ENCODE peak calls at places on chromosomes 16 and 17, in six cellular contexts. Y is uterus, H is SK-N-MC, R is mucosa of descending colon, G is neural progenitor cell, P is ovary. C is an unnamed sample.

GRCh38 chr17:78724544-78724943 is 57.5 kb downstream of the CYTH1 start:
- DNase-seq in Y (no peak), H (no peak), R (no peak), G (peak), P (no peak), C (no peak)

GRCh38 chr16:56041556-56042140 is 149.6 kb upstream of the GNAO1 start:
- DNase-seq in Y (no peak), H (no peak), R (no peak), G (peak), P (no peak), C (no peak)

GRCh38 chr16:73717266-73718057 is 579.2 kb upstream of the PSMD7 start:
- DNase-seq in Y (no peak), H (no peak), R (no peak), G (no peak), P (no peak), C (no peak)

GRCh38 chr17:50052822-50053653 is 2.9 kb upstream of the ITGA3 start:
- DNase-seq in Y (peak), H (no peak), R (peak), G (no peak), P (peak), C (no peak)

GRCh38 chr16:4015275-4015990 is 100.8 kb downstream of the ADCY9 start:
- DNase-seq in Y (no peak), H (no peak), R (no peak), G (no peak), P (no peak), C (no peak)

GRCh38 chr16:57623251-57624043 is 5.0 kb upstream of the ADGRG1 start:
- DNase-seq in Y (peak), H (no peak), R (peak), G (peak), P (peak), C (no peak)

GRCh38 chr17:45431531-45432404 is 902 bp downstream of the ARHGAP27 start:
- DNase-seq in Y (peak), H (no peak), R (peak), G (peak), P (peak), C (no peak)

GRCh38 chr17:4582101-4582501 is 2.2 kb upstream of the SMTNL2 start:
- DNase-seq in Y (no peak), H (no peak), R (no peak), G (no peak), P (peak), C (peak)

GRCh38 chr17:78330570-78331224 is 29.2 kb downstream of the SOCS3 start:
- DNase-seq in Y (peak), H (no peak), R (no peak), G (no peak), P (no peak), C (no peak)

GRCh38 chr17:47742319-47743181 is 9.5 kb downstream of the TBX21 start:
- DNase-seq in Y (no peak), H (no peak), R (no peak), G (peak), P (peak), C (no peak)

GRCh38 chr16:58128721-58129096 is 472 bp downstream of the CFAP20 start:
- DNase-seq in Y (no peak), H (no peak), R (peak), G (peak), P (no peak), C (no peak)

GRCh38 chr16:19281246-19281645 is 4.3 kb upstream of the CLEC19A start:
- DNase-seq in Y (no peak), H (no peak), R (no peak), G (no peak), P (no peak), C (no peak)

GRCh38 chr16:30113031-30113710 is at the start of gene GDPD3:
- DNase-seq in Y (no peak), H (no peak), R (peak), G (peak), P (peak), C (no peak)

GRCh38 chr16:4138735-4139134 is 22.5 kb upstream of the ADCY9 start:
- DNase-seq in Y (no peak), H (no peak), R (no peak), G (no peak), P (no peak), C (no peak)

GRCh38 chr17:13671771-13672170 is 70.0 kb upstream of the HS3ST3A1 start:
- DNase-seq in Y (no peak), H (no peak), R (no peak), G (peak), P (no peak), C (no peak)

GRCh38 chr16:67198238-67198734 is 645 bp upstream of the ELMO3 start:
- DNase-seq in Y (no peak), H (no peak), R (peak), G (peak), P (peak), C (no peak)

GRCh38 chr17:82933911-82934310 is 94.1 kb upstream of the ZNF750 start:
- DNase-seq in Y (peak), H (no peak), R (peak), G (no peak), P (peak), C (no peak)

GRCh38 chr17:47973541-47973940 is 2.6 kb downstream of the CDK5RAP3 start:
- DNase-seq in Y (no peak), H (no peak), R (no peak), G (no peak), P (no peak), C (no peak)

GRCh38 chr17:15457723-15458094 is 9.7 kb downstream of the CDRT4 start:
- DNase-seq in Y (peak), H (no peak), R (no peak), G (no peak), P (peak), C (no peak)

GRCh38 chr17:6427284-6427781 is 7.6 kb downstream of the AIPL1 start:
- DNase-seq in Y (no peak), H (no peak), R (no peak), G (no peak), P (no peak), C (no peak)

GRCh38 chr17:39793473-39793872 is 55.7 kb downstream of the GRB7 start:
- DNase-seq in Y (no peak), H (no peak), R (no peak), G (no peak), P (no peak), C (no peak)

GRCh38 chr17:39792523-39793221 is 54.9 kb downstream of the GRB7 start:
- DNase-seq in Y (no peak), H (no peak), R (no peak), G (no peak), P (no peak), C (no peak)

GRCh38 chr17:39791296-39791992 is 53.7 kb downstream of the GRB7 start:
- DNase-seq in Y (no peak), H (no peak), R (no peak), G (peak), P (no peak), C (no peak)

GRCh38 chr17:39799395-39799794 is 61.7 kb downstream of the GRB7 start:
- DNase-seq in Y (no peak), H (no peak), R (no peak), G (no peak), P (no peak), C (no peak)

DNA sequence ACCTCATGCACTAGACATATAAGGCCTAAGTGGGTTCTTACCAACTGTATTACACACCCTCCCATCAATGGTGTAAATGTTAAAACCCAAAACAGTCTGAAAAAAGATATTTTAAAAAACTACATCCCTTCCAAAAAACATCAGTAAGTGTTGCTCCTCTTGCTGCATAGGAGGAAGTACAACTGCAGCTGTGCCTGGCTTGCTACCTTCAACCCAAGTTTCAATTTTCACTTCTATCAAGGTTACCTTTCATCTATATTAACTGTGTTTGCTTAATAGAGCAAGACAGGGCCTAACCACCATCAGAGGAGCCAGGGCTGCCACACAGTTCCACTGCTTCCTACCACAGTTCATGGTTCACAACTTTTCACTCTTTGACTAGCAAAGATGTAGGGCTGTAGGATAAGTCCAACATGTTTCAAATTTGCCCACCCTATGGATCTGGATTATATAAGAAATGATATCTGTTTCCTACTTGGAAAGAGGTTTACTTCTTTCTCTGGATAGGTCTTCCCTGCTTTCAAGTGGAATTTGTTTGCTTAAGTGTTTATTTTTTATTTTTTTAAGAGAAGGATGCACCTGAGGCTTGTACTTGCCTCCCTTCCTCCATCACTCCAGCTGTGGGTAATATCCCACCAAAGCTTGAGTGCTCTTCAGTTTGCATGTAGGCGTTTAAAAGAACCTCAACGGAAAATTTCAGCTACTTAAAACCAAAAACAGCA is 56.7 kb downstream of the GRB7 start:
- DNase-seq in Y (no peak), H (no peak), R (no peak), G (no peak), P (no peak), C (no peak)
- H3K4me3 ChIP-seq in Y (no peak), H (no peak), R (no peak), G (no peak), P (no peak), C (no peak)

DNA sequence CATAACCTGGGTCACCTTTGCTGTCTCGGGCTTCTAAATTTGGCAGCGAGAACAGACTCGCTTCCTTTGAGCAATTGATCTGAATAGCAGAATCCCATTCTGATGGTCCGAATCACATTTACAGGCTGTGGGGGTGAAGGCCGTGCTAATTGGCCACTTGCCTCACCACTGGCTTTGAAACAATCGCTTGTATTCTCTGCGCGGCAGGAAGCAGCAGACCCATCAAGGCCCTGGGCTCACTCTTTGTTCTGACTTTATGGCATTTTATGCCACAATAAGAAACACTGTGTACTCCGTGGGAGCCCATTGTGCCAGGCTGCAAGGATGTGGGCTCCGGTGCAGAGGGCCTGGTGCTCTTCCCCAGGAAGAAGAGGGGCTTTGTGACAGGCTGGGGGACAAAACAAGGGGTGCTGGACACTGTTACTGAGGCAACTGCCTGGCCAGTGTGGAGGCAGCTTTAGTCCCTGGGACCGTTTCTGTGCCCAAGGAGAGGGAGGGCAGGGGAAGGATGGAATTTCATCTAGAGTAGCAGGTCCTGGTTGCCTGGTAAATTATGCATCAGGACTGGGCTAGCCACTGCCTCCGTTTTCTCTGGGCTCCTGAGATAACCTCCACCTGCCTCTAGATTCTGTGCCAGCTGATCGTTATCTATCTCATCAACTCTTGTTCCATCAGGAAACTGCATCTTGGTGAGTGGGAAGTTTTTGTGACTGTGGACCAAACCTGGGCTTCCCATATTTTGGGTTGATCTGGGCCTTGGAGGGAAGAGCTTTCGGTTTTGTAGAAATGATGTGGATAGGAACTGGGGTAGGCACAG is 78.5 kb downstream of the MRC2 start:
- DNase-seq in Y (no peak), H (no peak), R (no peak), G (peak), P (peak), C (no peak)
- H3K4me3 ChIP-seq in Y (no peak), H (no peak), R (no peak), G (peak), P (no peak), C (no peak)

GRCh38 chr17:31318298-31319190 is 2.9 kb downstream of the EVI2A start:
- DNase-seq in Y (peak), H (no peak), R (no peak), G (peak), P (peak), C (no peak)
- H3K4me3 ChIP-seq in Y (peak), H (no peak), R (no peak), G (no peak), P (peak), C (no peak)

DNA sequence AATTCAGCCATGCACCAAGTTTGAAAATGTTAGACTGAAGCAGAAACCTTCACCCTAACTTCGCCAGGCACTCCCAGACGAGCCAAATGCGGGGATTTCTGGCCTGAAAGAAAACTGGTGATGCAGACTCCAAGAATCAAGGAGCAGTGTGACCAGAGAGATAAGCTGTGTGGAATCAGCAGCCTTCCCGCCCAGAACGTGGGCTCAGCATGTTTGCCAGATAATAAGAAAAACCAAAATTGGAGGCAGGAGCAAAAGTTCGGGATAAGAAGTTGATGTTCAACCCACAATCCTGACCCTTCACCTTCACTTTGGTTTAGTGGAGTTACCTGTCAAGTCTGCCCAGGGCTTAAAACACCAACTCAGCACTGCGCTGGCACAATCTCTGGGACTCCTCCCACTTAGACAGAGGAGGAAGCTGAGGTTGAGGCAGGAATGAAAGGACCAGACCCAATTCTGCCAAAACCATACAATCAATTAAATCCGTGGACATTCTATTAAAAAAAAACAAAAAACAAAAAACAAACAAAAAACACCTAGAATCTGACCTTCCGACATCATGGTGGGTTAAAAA is 3.0 kb downstream of the SLC43A2 start:
- DNase-seq in Y (no peak), H (no peak), R (no peak), G (no peak), P (no peak), C (no peak)
- H3K4me3 ChIP-seq in Y (no peak), H (no peak), R (no peak), G (no peak), P (no peak), C (no peak)

GRCh38 chr17:43984521-43984920 is 19.9 kb upstream of the NAGS start:
- DNase-seq in Y (no peak), H (no peak), R (no peak), G (peak), P (no peak), C (no peak)
- H3K4me3 ChIP-seq in Y (no peak), H (no peak), R (no peak), G (peak), P (no peak), C (no peak)

DNA sequence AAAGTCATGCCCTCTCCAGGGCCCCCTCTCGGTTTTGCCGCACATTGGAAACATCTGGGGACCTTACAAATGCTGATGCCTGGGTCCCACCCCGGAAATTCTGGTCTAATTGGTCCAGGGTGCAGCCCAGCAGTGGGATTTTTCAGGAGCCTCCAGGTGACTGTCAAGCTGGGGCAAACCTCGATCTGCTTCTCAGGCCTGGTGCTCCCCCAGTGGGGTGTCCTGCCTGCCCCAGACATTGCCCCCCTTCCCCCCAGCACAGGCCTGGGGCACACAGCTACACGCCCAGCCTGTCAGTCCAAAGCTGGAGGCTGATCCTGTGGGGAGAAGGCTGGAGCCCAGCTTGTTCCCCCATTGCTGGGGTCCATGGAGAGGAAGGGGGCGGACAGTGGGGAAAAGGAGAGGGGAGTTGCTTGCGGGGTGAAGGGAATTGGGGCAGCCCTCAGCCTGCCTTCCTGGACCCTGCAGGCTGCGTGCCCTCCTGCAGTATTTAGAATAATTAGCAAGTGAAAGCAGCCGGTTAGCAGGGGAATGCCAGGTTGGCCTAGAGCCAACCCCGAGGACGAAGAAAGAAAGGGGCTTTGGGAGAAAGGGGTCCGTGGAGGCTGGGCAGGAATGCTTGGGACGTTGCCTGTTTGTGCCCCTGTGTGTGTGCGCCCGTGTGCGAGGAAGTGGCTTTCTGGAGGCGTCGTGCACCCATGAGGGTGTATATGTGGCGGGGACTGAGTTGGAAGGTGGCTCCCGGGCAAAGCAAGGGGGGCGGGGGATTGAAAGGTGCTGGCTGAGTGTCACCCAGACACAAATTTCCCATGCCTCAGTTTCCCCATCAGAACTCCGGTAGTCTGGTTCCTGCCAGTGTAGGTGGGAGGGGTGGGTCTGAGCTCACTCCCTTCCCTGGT is 5.9 kb downstream of the FOXJ1 start:
- DNase-seq in Y (no peak), H (no peak), R (no peak), G (peak), P (no peak), C (no peak)
- H3K4me3 ChIP-seq in Y (no peak), H (no peak), R (no peak), G (peak), P (no peak), C (no peak)

GRCh38 chr17:80413771-80414507 is 1.0 kb upstream of the ENDOV start:
- DNase-seq in Y (no peak), H (no peak), R (no peak), G (no peak), P (no peak), C (no peak)
- H3K4me3 ChIP-seq in Y (peak), H (peak), R (no peak), G (peak), P (peak), C (peak)

DNA sequence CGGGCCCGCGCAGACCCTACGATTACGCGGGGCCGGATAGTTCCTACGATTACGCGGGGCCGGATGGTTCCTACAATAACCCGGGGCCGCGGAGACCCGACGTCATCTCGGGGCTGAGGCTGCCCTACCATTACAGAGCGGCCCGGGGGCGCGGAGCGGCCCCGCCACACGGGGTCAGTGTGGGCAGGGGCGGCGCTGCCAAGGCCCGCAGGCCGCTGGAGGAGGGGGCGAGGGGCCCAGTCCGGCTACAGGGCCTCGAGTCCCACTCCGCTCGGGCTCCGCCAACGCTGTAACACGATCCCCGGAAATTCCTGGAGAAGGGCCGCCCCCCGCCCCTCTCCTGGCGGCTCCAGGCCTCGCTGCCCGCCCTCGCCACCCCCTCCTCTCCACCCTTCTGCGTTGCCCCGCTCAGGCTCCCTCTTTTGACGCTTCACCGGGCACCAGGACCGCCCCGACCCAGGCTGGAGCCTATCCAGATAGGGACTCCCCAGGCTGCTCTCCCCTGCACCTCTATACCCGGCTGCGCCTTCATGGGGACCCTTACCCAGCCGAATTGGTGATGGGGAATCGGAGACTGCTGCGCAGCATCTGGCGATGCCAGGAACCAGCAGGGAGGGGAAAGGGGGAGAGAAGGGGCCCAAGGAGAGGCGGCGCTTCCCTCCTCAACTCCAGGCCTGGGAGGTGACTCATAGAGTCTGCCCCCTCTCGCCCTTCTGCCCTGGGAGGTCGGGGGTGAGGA is at the start of gene RAB34:
- DNase-seq in Y (peak), H (no peak), R (peak), G (peak), P (peak), C (peak)
- H3K4me3 ChIP-seq in Y (peak), H (peak), R (peak), G (peak), P (peak), C (peak)

GRCh38 chr17:35972945-35973332 is 8.4 kb downstream of the CCL16 start:
- DNase-seq in Y (no peak), H (no peak), R (no peak), G (no peak), P (no peak), C (no peak)

GRCh38 chr17:35972535-35972934 is 8.8 kb downstream of the CCL16 start:
- DNase-seq in Y (no peak), H (no peak), R (no peak), G (no peak), P (no peak), C (no peak)

GRCh38 chr17:35968520-35969054 is 12.7 kb downstream of the CCL16 start:
- DNase-seq in Y (no peak), H (no peak), R (no peak), G (no peak), P (no peak), C (no peak)

GRCh38 chr17:35972066-35972465 is 9.2 kb downstream of the CCL16 start:
- DNase-seq in Y (no peak), H (no peak), R (no peak), G (no peak), P (no peak), C (no peak)

GRCh38 chr17:35969558-35970442 is 11.5 kb downstream of the CCL16 start:
- DNase-seq in Y (peak), H (peak), R (no peak), G (peak), P (peak), C (peak)
- H3K4me3 ChIP-seq in Y (no peak), H (no peak), R (no peak), G (no peak), P (no peak), C (no peak)

C was measured in retinal pigment epithelial cell.